ENCODE peak calls at places on chromosomes 7 and 10, in ten cellular contexts. One of them, this sample, is unnamed.

GRCh38 chr10:31121797-31122586 is 90.3 kb upstream of the ZNF438 start:
- DNase-seq in GM10248: no peak
- DNase-seq in CD4-positive, alpha-beta T cell: no peak
- DNase-seq in choroid plexus epithelial cell: no peak
- DNase-seq in endothelial cell: no peak
- DNase-seq in IMR-90: peak; percentile 46
- DNase-seq in AG09309: no peak
- DNase-seq in heart left ventricle: no peak
- DNase-seq in A549: no peak
- DNase-seq in fibroblast of pulmonary artery: no peak
- DNase-seq in this sample: no peak

GRCh38 chr10:61923210-61924024 is 21.9 kb downstream of the ARID5B start:
- DNase-seq in GM10248: no peak
- DNase-seq in CD4-positive, alpha-beta T cell: no peak
- DNase-seq in choroid plexus epithelial cell: peak; percentile 83
- DNase-seq in endothelial cell: no peak
- DNase-seq in IMR-90: peak; percentile 94
- DNase-seq in AG09309: no peak
- DNase-seq in heart left ventricle: no peak
- DNase-seq in A549: no peak
- DNase-seq in fibroblast of pulmonary artery: peak; percentile 75
- DNase-seq in this sample: no peak

GRCh38 chr7:128167316-128167691 is 73.8 kb upstream of the LEP start:
- DNase-seq in GM10248: peak; percentile 61
- DNase-seq in CD4-positive, alpha-beta T cell: no peak
- DNase-seq in choroid plexus epithelial cell: peak; percentile 68
- DNase-seq in endothelial cell: no peak
- DNase-seq in IMR-90: peak; percentile 75
- DNase-seq in AG09309: no peak
- DNase-seq in heart left ventricle: no peak
- DNase-seq in A549: peak; percentile 72
- DNase-seq in fibroblast of pulmonary artery: peak; percentile 51
- DNase-seq in this sample: no peak

GRCh38 chr7:15836041-15836440 is 149.6 kb upstream of the MEOX2 start:
- DNase-seq in GM10248: no peak
- DNase-seq in CD4-positive, alpha-beta T cell: no peak
- DNase-seq in choroid plexus epithelial cell: peak; percentile 10
- DNase-seq in endothelial cell: no peak
- DNase-seq in IMR-90: peak; percentile 50
- DNase-seq in AG09309: no peak
- DNase-seq in heart left ventricle: no peak
- DNase-seq in A549: no peak
- DNase-seq in fibroblast of pulmonary artery: no peak
- DNase-seq in this sample: no peak

GRCh38 chr7:7265057-7265456 is 82.7 kb downstream of the C1GALT1 start:
- DNase-seq in GM10248: no peak
- DNase-seq in CD4-positive, alpha-beta T cell: no peak
- DNase-seq in choroid plexus epithelial cell: peak; percentile 46
- DNase-seq in endothelial cell: no peak
- DNase-seq in IMR-90: peak; percentile 1
- DNase-seq in AG09309: no peak
- DNase-seq in heart left ventricle: no peak
- DNase-seq in A549: no peak
- DNase-seq in fibroblast of pulmonary artery: peak; percentile 45
- DNase-seq in this sample: no peak

GRCh38 chr7:108149119-108149518 is 19.0 kb upstream of the LAMB4 start:
- DNase-seq in GM10248: no peak
- DNase-seq in CD4-positive, alpha-beta T cell: no peak
- DNase-seq in choroid plexus epithelial cell: no peak
- DNase-seq in endothelial cell: no peak
- DNase-seq in IMR-90: no peak
- DNase-seq in AG09309: no peak
- DNase-seq in heart left ventricle: no peak
- DNase-seq in A549: no peak
- DNase-seq in fibroblast of pulmonary artery: no peak
- DNase-seq in this sample: no peak

GRCh38 chr7:2680792-2681490 is 7.1 kb upstream of the AMZ1 start:
- DNase-seq in GM10248: peak; percentile 78
- DNase-seq in CD4-positive, alpha-beta T cell: peak; percentile 61
- DNase-seq in choroid plexus epithelial cell: peak; percentile 72
- DNase-seq in endothelial cell: peak; percentile 85
- DNase-seq in IMR-90: peak; percentile 41
- DNase-seq in AG09309: no peak
- DNase-seq in heart left ventricle: peak; percentile 90
- DNase-seq in A549: peak; percentile 93
- DNase-seq in fibroblast of pulmonary artery: peak; percentile 73
- DNase-seq in this sample: peak; percentile 79

GRCh38 chr10:108782411-108782810 is 1140.9 kb downstream of the XPNPEP1 start:
- DNase-seq in GM10248: no peak
- DNase-seq in CD4-positive, alpha-beta T cell: no peak
- DNase-seq in choroid plexus epithelial cell: no peak
- DNase-seq in endothelial cell: no peak
- DNase-seq in IMR-90: no peak
- DNase-seq in AG09309: no peak
- DNase-seq in heart left ventricle: no peak
- DNase-seq in A549: no peak
- DNase-seq in fibroblast of pulmonary artery: no peak
- DNase-seq in this sample: no peak

GRCh38 chr10:1578392-1579140 is 158.8 kb downstream of the ADARB2 start:
- DNase-seq in GM10248: no peak
- DNase-seq in CD4-positive, alpha-beta T cell: no peak
- DNase-seq in choroid plexus epithelial cell: no peak
- DNase-seq in endothelial cell: no peak
- DNase-seq in IMR-90: no peak
- DNase-seq in AG09309: no peak
- DNase-seq in heart left ventricle: no peak
- DNase-seq in A549: no peak
- DNase-seq in fibroblast of pulmonary artery: no peak
- DNase-seq in this sample: no peak

GRCh38 chr10:120738658-120739057 is 112.5 kb upstream of the WDR11 start:
- DNase-seq in GM10248: no peak
- DNase-seq in CD4-positive, alpha-beta T cell: no peak
- DNase-seq in choroid plexus epithelial cell: no peak
- DNase-seq in endothelial cell: no peak
- DNase-seq in IMR-90: no peak
- DNase-seq in AG09309: no peak
- DNase-seq in heart left ventricle: no peak
- DNase-seq in A549: no peak
- DNase-seq in fibroblast of pulmonary artery: no peak
- DNase-seq in this sample: no peak

GRCh38 chr10:27369832-27370231 is 129.2 kb upstream of the ACBD5 start:
- DNase-seq in GM10248: no peak
- DNase-seq in CD4-positive, alpha-beta T cell: no peak
- DNase-seq in choroid plexus epithelial cell: peak; percentile 26
- DNase-seq in endothelial cell: no peak
- DNase-seq in IMR-90: no peak
- DNase-seq in AG09309: no peak
- DNase-seq in heart left ventricle: no peak
- DNase-seq in A549: peak; percentile 25
- DNase-seq in fibroblast of pulmonary artery: peak; percentile 15
- DNase-seq in this sample: no peak

GRCh38 chr7:157347217-157347904 is 10.6 kb downstream of the DNAJB6 start:
- DNase-seq in GM10248: no peak
- DNase-seq in CD4-positive, alpha-beta T cell: no peak
- DNase-seq in choroid plexus epithelial cell: peak; percentile 85
- DNase-seq in endothelial cell: no peak
- DNase-seq in IMR-90: peak; percentile 85
- DNase-seq in AG09309: peak; percentile 45
- DNase-seq in heart left ventricle: no peak
- DNase-seq in A549: no peak
- DNase-seq in fibroblast of pulmonary artery: peak; percentile 83
- DNase-seq in this sample: no peak

GRCh38 chr7:116582806-116583444 is 58.1 kb downstream of the CAV1 start:
- DNase-seq in GM10248: no peak
- DNase-seq in CD4-positive, alpha-beta T cell: no peak
- DNase-seq in choroid plexus epithelial cell: peak; percentile 79
- DNase-seq in endothelial cell: no peak
- DNase-seq in IMR-90: peak; percentile 80
- DNase-seq in AG09309: peak; percentile 85
- DNase-seq in heart left ventricle: no peak
- DNase-seq in A549: no peak
- DNase-seq in fibroblast of pulmonary artery: peak; percentile 69
- DNase-seq in this sample: no peak

GRCh38 chr7:4700577-4701235 is 18.6 kb downstream of the FOXK1 start:
- DNase-seq in GM10248: no peak
- DNase-seq in CD4-positive, alpha-beta T cell: no peak
- DNase-seq in choroid plexus epithelial cell: peak; percentile 98
- DNase-seq in endothelial cell: no peak
- DNase-seq in IMR-90: peak; percentile 100
- DNase-seq in AG09309: no peak
- DNase-seq in heart left ventricle: no peak
- DNase-seq in A549: no peak
- DNase-seq in fibroblast of pulmonary artery: peak; percentile 99
- DNase-seq in this sample: no peak

GRCh38 chr10:29287635-29288034 is 1.2 kb upstream of the LYZL1 start:
- DNase-seq in GM10248: no peak
- DNase-seq in CD4-positive, alpha-beta T cell: no peak
- DNase-seq in choroid plexus epithelial cell: no peak
- DNase-seq in endothelial cell: no peak
- DNase-seq in IMR-90: no peak
- DNase-seq in AG09309: no peak
- DNase-seq in heart left ventricle: no peak
- DNase-seq in A549: no peak
- DNase-seq in fibroblast of pulmonary artery: no peak
- DNase-seq in this sample: no peak
- TF ChIP-seq CTCF in GM10248: no peak
- TF ChIP-seq CTCF in CD4-positive, alpha-beta T cell: no peak
- TF ChIP-seq CTCF in choroid plexus epithelial cell: no peak
- TF ChIP-seq CTCF in endothelial cell: no peak
- TF ChIP-seq CTCF in IMR-90: no peak
- TF ChIP-seq CTCF in AG09309: no peak
- TF ChIP-seq CTCF in heart left ventricle: no peak
- TF ChIP-seq CTCF in A549: no peak
- TF ChIP-seq CTCF in fibroblast of pulmonary artery: no peak
- TF ChIP-seq CTCF in this sample: no peak

GRCh38 chr7:101690061-101690460 is 61.0 kb upstream of the MYL10 start:
- DNase-seq in GM10248: no peak
- DNase-seq in CD4-positive, alpha-beta T cell: no peak
- DNase-seq in choroid plexus epithelial cell: no peak
- DNase-seq in endothelial cell: no peak
- DNase-seq in IMR-90: no peak
- DNase-seq in AG09309: no peak
- DNase-seq in heart left ventricle: no peak
- DNase-seq in A549: no peak
- DNase-seq in fibroblast of pulmonary artery: no peak
- DNase-seq in this sample: no peak

GRCh38 chr7:101688183-101688831 is 59.2 kb upstream of the MYL10 start:
- DNase-seq in GM10248: peak; percentile 92
- DNase-seq in CD4-positive, alpha-beta T cell: peak; percentile 85
- DNase-seq in choroid plexus epithelial cell: peak; percentile 66
- DNase-seq in endothelial cell: peak; percentile 90
- DNase-seq in IMR-90: peak; percentile 46
- DNase-seq in AG09309: no peak
- DNase-seq in heart left ventricle: peak; percentile 92
- DNase-seq in A549: peak; percentile 85
- DNase-seq in fibroblast of pulmonary artery: peak; percentile 66
- DNase-seq in this sample: peak; percentile 77

GRCh38 chr7:101688995-101689907 is 60.2 kb upstream of the MYL10 start:
- DNase-seq in GM10248: no peak
- DNase-seq in CD4-positive, alpha-beta T cell: no peak
- DNase-seq in choroid plexus epithelial cell: no peak
- DNase-seq in endothelial cell: no peak
- DNase-seq in IMR-90: no peak
- DNase-seq in AG09309: no peak
- DNase-seq in heart left ventricle: no peak
- DNase-seq in A549: no peak
- DNase-seq in fibroblast of pulmonary artery: no peak
- DNase-seq in this sample: no peak

GRCh38 chr7:101693498-101694091 is 64.5 kb upstream of the MYL10 start:
- DNase-seq in GM10248: no peak
- DNase-seq in CD4-positive, alpha-beta T cell: no peak
- DNase-seq in choroid plexus epithelial cell: no peak
- DNase-seq in endothelial cell: no peak
- DNase-seq in IMR-90: no peak
- DNase-seq in AG09309: no peak
- DNase-seq in heart left ventricle: no peak
- DNase-seq in A549: no peak
- DNase-seq in fibroblast of pulmonary artery: no peak
- DNase-seq in this sample: no peak

GRCh38 chr7:101691822-101692384 is 62.8 kb upstream of the MYL10 start:
- DNase-seq in GM10248: peak; percentile 65
- DNase-seq in CD4-positive, alpha-beta T cell: no peak
- DNase-seq in choroid plexus epithelial cell: no peak
- DNase-seq in endothelial cell: peak; percentile 17
- DNase-seq in IMR-90: no peak
- DNase-seq in AG09309: no peak
- DNase-seq in heart left ventricle: no peak
- DNase-seq in A549: no peak
- DNase-seq in fibroblast of pulmonary artery: no peak
- DNase-seq in this sample: no peak
- TF ChIP-seq CTCF in GM10248: peak; percentile 17
- TF ChIP-seq CTCF in CD4-positive, alpha-beta T cell: no peak
- TF ChIP-seq CTCF in choroid plexus epithelial cell: no peak
- TF ChIP-seq CTCF in endothelial cell: no peak
- TF ChIP-seq CTCF in IMR-90: no peak
- TF ChIP-seq CTCF in AG09309: no peak
- TF ChIP-seq CTCF in heart left ventricle: no peak
- TF ChIP-seq CTCF in A549: no peak
- TF ChIP-seq CTCF in fibroblast of pulmonary artery: no peak
- TF ChIP-seq CTCF in this sample: no peak

DNA sequence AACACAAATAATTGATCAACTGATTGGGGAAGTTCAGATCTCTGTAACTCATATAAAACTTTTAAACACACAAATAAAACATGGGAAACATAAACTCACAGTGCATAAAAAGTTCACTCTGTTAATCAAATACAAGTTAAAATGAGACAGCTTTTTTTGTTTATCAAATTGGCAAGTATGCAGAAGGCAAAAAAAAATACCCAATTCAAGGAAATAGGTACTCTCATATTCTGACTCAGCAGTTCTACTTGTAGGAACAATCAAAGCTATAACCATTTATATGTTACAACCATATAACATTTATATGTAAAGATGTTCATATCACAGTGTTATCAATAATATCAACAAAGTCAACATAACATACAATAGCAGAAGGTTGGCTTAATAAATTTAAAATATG is 102.0 kb downstream of the CNOT4 start:
- DNase-seq in GM10248: no peak
- DNase-seq in CD4-positive, alpha-beta T cell: no peak
- DNase-seq in choroid plexus epithelial cell: no peak
- DNase-seq in endothelial cell: no peak
- DNase-seq in IMR-90: no peak
- DNase-seq in AG09309: no peak
- DNase-seq in heart left ventricle: no peak
- DNase-seq in A549: no peak
- DNase-seq in fibroblast of pulmonary artery: no peak
- DNase-seq in this sample: no peak
- TF ChIP-seq CTCF in GM10248: no peak
- TF ChIP-seq CTCF in CD4-positive, alpha-beta T cell: no peak
- TF ChIP-seq CTCF in choroid plexus epithelial cell: no peak
- TF ChIP-seq CTCF in endothelial cell: no peak
- TF ChIP-seq CTCF in IMR-90: no peak
- TF ChIP-seq CTCF in AG09309: no peak
- TF ChIP-seq CTCF in heart left ventricle: no peak
- TF ChIP-seq CTCF in A549: no peak
- TF ChIP-seq CTCF in fibroblast of pulmonary artery: no peak
- TF ChIP-seq CTCF in this sample: no peak

DNA sequence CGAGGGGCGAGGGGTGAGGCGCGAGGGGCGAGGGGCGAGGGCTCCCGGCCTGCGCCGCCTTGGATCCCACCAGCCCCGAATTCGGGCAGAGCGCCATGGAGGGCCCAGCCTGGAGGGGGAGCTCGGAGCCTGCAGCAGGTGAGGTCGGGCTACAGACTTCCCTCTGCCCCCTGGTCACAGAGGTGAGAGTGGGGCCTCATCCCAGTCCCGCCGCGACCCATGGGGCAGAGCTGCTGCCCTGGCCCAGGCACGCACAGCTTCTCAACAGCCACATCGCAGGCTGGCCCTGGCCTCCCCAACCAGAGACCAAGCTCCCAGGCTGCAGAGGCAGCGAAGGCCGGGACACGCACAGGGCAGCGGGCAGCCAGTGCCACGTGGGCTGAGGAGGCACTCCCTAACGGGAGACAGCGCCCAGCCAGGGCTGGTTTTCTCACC is 191.8 kb downstream of the PTPRN2 start:
- DNase-seq in GM10248: no peak
- DNase-seq in CD4-positive, alpha-beta T cell: no peak
- DNase-seq in choroid plexus epithelial cell: no peak
- DNase-seq in endothelial cell: no peak
- DNase-seq in IMR-90: no peak
- DNase-seq in AG09309: no peak
- DNase-seq in heart left ventricle: no peak
- DNase-seq in A549: peak; percentile 12
- DNase-seq in fibroblast of pulmonary artery: no peak
- DNase-seq in this sample: no peak
- TF ChIP-seq CTCF in GM10248: no peak
- TF ChIP-seq CTCF in CD4-positive, alpha-beta T cell: no peak
- TF ChIP-seq CTCF in choroid plexus epithelial cell: no peak
- TF ChIP-seq CTCF in endothelial cell: no peak
- TF ChIP-seq CTCF in IMR-90: no peak
- TF ChIP-seq CTCF in AG09309: no peak
- TF ChIP-seq CTCF in heart left ventricle: no peak
- TF ChIP-seq CTCF in A549: no peak
- TF ChIP-seq CTCF in fibroblast of pulmonary artery: no peak
- TF ChIP-seq CTCF in this sample: no peak